ENCODE peak calls at places on chromosomes 16 and 17, in seven cellular contexts. D is HS-5; Q is NCI-H1105; Z is AG09319; A is NCI-H460; O is SW 1271; N is effector CD4-positive, alpha-beta T cell. V is an unnamed sample.

GRCh38 chr17:10151667-10152496 is 46.5 kb downstream of the GAS7 start:
- DNase-seq in A (no peak), Q (no peak), O (no peak), N (no peak), D (no peak), Z (no peak), V (peak; percentile 32)

GRCh38 chr16:30335598-30336474 is 19.3 kb downstream of the CD2BP2 start:
- DNase-seq in D (no peak), Q (no peak), N (no peak), A (no peak), O (no peak), Z (no peak), V (peak; percentile 41)

GRCh38 chr17:72599891-72600290 is 479.1 kb downstream of the SOX9 start:
- DNase-seq in N (no peak), O (no peak), Q (no peak), D (no peak), A (no peak), Z (no peak), V (no peak)

GRCh38 chr16:82694239-82694874 is 67.6 kb downstream of the CDH13 start:
- DNase-seq in N (no peak), Q (no peak), A (no peak), D (peak; percentile 39), Z (no peak), O (no peak), V (peak; percentile 43)

GRCh38 chr16:79286646-79287423 is 313.7 kb downstream of the MAF start:
- DNase-seq in D (no peak), A (no peak), Z (no peak), Q (peak; percentile 89), N (no peak), O (no peak), V (no peak)

GRCh38 chr17:79544142-79544914 is 66.5 kb downstream of the RBFOX3 start:
- DNase-seq in A (no peak), Q (no peak), Z (no peak), O (no peak), D (no peak), N (no peak), V (no peak)

GRCh38 chr17:1298616-1299015 is 19.2 kb downstream of the TRARG1 start:
- DNase-seq in Q (no peak), Z (no peak), N (peak; percentile 26), O (no peak), D (no peak), A (no peak), V (peak; percentile 12)

GRCh38 chr16:2767140-2767731 is 9.8 kb downstream of the ELOB start:
- DNase-seq in D (no peak), Q (no peak), Z (no peak), N (no peak), O (no peak), A (no peak), V (no peak)

GRCh38 chr16:30535777-30536190 is 1.1 kb upstream of the ZNF747 start:
- DNase-seq in Z (peak; percentile 34), O (peak; percentile 56), N (peak; percentile 42), Q (peak; percentile 29), D (no peak), A (no peak), V (peak; percentile 83)

GRCh38 chr16:54145881-54146280 is 140.7 kb downstream of the IRX3 start:
- DNase-seq in Z (no peak), O (no peak), Q (no peak), D (no peak), A (no peak), N (no peak), V (no peak)

GRCh38 chr17:75568412-75569255 is 19.0 kb upstream of the MYO15B start:
- DNase-seq in O (no peak), Q (no peak), N (no peak), A (no peak), D (no peak), Z (no peak), V (no peak)

GRCh38 chr16:8549843-8550412 is 40.4 kb downstream of the TMEM114 start:
- DNase-seq in A (no peak), N (no peak), O (no peak), Z (no peak), Q (no peak), D (no peak), V (no peak)

GRCh38 chr17:21679256-21680146 is 12.8 kb upstream of the KCNJ18 start:
- DNase-seq in A (no peak), Q (no peak), Z (no peak), O (no peak), D (no peak), N (no peak), V (no peak)

GRCh38 chr17:40317345-40317873 is 8.4 kb downstream of the RARA start:
- DNase-seq in Q (no peak), D (no peak), A (peak; percentile 68), O (no peak), N (no peak), Z (no peak), V (peak; percentile 77)

GRCh38 chr17:80850817-80851216 is 140.8 kb upstream of the CHMP6 start:
- DNase-seq in Z (no peak), O (no peak), D (no peak), N (no peak), Q (no peak), A (no peak), V (no peak)

GRCh38 chr17:79113699-79114098 is 39.1 kb downstream of the ENGASE start:
- DNase-seq in N (no peak), O (no peak), D (no peak), Q (no peak), Z (no peak), A (no peak), V (no peak)

GRCh38 chr16:88530858-88531203 is 39.4 kb upstream of the ZC3H18 start:
- DNase-seq in O (no peak), Q (no peak), Z (no peak), A (no peak), D (no peak), N (no peak), V (peak; percentile 38)

GRCh38 chr16:2267913-2268666 is at the start of gene RNPS1:
- DNase-seq in D (peak; percentile 84), A (peak; percentile 90), O (peak; percentile 53), Q (peak; percentile 76), Z (peak; percentile 79), N (peak; percentile 96), V (peak; percentile 97)

GRCh38 chr16:15754821-15755534 is 101.8 kb downstream of the MYH11 start:
- DNase-seq in N (no peak), Z (no peak), O (no peak), D (no peak), Q (no peak), A (no peak), V (no peak)

GRCh38 chr17:4591529-4591928 is 7.2 kb downstream of the SMTNL2 start:
- DNase-seq in Z (no peak), Q (no peak), O (no peak), D (no peak), A (no peak), N (no peak), V (no peak)

GRCh38 chr16:72312862-72313261 is 140.9 kb upstream of the PMFBP1 start:
- DNase-seq in A (no peak), N (no peak), Q (no peak), Z (peak; percentile 40), O (no peak), D (no peak), V (peak; percentile 28)

GRCh38 chr16:16120044-16120381 is 103.3 kb downstream of the ABCC6 start:
- DNase-seq in Q (no peak), N (no peak), O (no peak), D (no peak), A (no peak), Z (no peak), V (no peak)

GRCh38 chr17:5701371-5701770 is 117.1 kb upstream of the NLRP1 start:
- DNase-seq in D (no peak), O (no peak), Z (no peak), A (no peak), N (no peak), Q (no peak), V (no peak)

GRCh38 chr16:73219176-73219575 is 171.2 kb upstream of the ZFHX3 start:
- DNase-seq in D (no peak), Q (no peak), A (no peak), O (no peak), Z (no peak), N (no peak), V (no peak)

GRCh38 chr17:82241183-82241925 is 12.5 kb downstream of the SLC16A3 start:
- DNase-seq in Z (no peak), N (no peak), D (peak; percentile 38), O (peak; percentile 39), A (no peak), Q (no peak), V (peak; percentile 74)

GRCh38 chr17:10792156-10792555 is 11.7 kb downstream of the TMEM238L start:
- DNase-seq in D (no peak), A (no peak), O (no peak), Q (no peak), Z (no peak), N (no peak), V (no peak)

GRCh38 chr16:78866556-78866955 is 734.0 kb downstream of the MAF start:
- DNase-seq in N (no peak), A (no peak), D (no peak), Z (no peak), Q (no peak), O (no peak), V (no peak)

GRCh38 chr16:70769761-70770160 is 31.2 kb downstream of the VAC14 start:
- DNase-seq in N (no peak), Z (no peak), D (no peak), Q (no peak), O (no peak), A (no peak), V (no peak)

GRCh38 chr16:71347146-71347545 is 11.4 kb upstream of the CALB2 start:
- DNase-seq in Z (no peak), A (no peak), D (no peak), O (no peak), N (no peak), Q (no peak), V (no peak)

GRCh38 chr16:9151597-9151996 is 60.2 kb downstream of the HAPSTR1 start:
- DNase-seq in Q (no peak), O (no peak), Z (no peak), N (no peak), D (no peak), A (no peak), V (no peak)

GRCh38 chr17:1976000-1976682 is 49.0 kb downstream of the RTN4RL1 start:
- DNase-seq in O (no peak), A (no peak), N (no peak), D (no peak), Q (no peak), Z (no peak), V (no peak)

GRCh38 chr16:58500329-58501241 is 642 bp downstream of the NDRG4 start:
- DNase-seq in D (no peak), N (no peak), Z (no peak), Q (peak; percentile 11), O (no peak), A (no peak), V (peak; percentile 37)

GRCh38 chr16:88744839-88745521 is 38.7 kb downstream of the CTU2 start:
- DNase-seq in A (no peak), Z (no peak), N (no peak), Q (no peak), D (no peak), O (no peak), V (no peak)

GRCh38 chr16:83806721-83807120 is 1.1 kb upstream of the HSBP1 start:
- DNase-seq in Z (no peak), O (no peak), D (no peak), A (no peak), Q (no peak), N (no peak), V (no peak)

GRCh38 chr17:36849871-36850348 is 87.4 kb upstream of the LHX1 start:
- DNase-seq in Z (no peak), A (no peak), D (peak; percentile 40), O (peak; percentile 80), Q (no peak), N (no peak), V (peak; percentile 14)

GRCh38 chr16:1037023-1037933 is 35.3 kb upstream of the SSTR5 start:
- DNase-seq in O (no peak), D (no peak), N (no peak), Q (no peak), Z (no peak), A (no peak), V (no peak)

GRCh38 chr17:83106036-83106577 is 26.7 kb downstream of the METRNL start:
- DNase-seq in A (no peak), N (no peak), Q (no peak), Z (no peak), O (no peak), D (no peak), V (no peak)

GRCh38 chr17:48026503-48027321 is 10.9 kb downstream of the COPZ2 start:
- DNase-seq in Z (peak; percentile 89), Q (peak; percentile 90), D (no peak), N (peak; percentile 64), O (no peak), A (peak; percentile 75), V (peak; percentile 94)

V was measured in cardiac muscle cell.